ENCODE peak calls at places on chromosomes 13 and 19, in seven cellular contexts. P is pancreas; X is aorta; J is right lobe of liver; N is CD4-positive, CD25-positive, alpha-beta regulatory T cell; H is psoas muscle; D is GM12878. M is an unnamed sample.

GRCh38 chr19:639251-640155 is at the start of gene FGF22:
- ATAC-seq in P (peak; percentile 93), X (peak; percentile 94), J (peak; percentile 97), N (peak; percentile 95), H (peak; percentile 96), D (peak; percentile 91), M (peak; percentile 95)

GRCh38 chr19:3984584-3984907 is 717 bp downstream of the EEF2 start:
- ATAC-seq in P (peak; percentile 1), X (no peak), J (peak; percentile 0), N (no peak), H (peak; percentile 19), D (no peak), M (peak; percentile 4)

GRCh38 chr19:6822311-6822670 is 49.8 kb downstream of the VAV1 start:
- ATAC-seq in P (no peak), X (no peak), J (no peak), N (no peak), H (no peak), D (no peak), M (no peak)

GRCh38 chr13:30743319-30744055 is 8.1 kb downstream of the ALOX5AP start:
- ATAC-seq in P (no peak), X (peak; percentile 75), J (no peak), N (no peak), H (peak; percentile 65), D (peak; percentile 1), M (peak; percentile 80)

GRCh38 chr19:57191141-57192063 is at the start of gene ZNF264:
- ATAC-seq in P (peak; percentile 99), X (peak; percentile 95), J (peak; percentile 99), N (peak; percentile 98), H (peak; percentile 99), D (peak; percentile 99), M (peak; percentile 94)

GRCh38 chr19:3386447-3387234 is 20.3 kb downstream of the NFIC start:
- ATAC-seq in P (no peak), X (peak; percentile 6), J (peak; percentile 7), N (no peak), H (peak; percentile 35), D (no peak), M (no peak)

GRCh38 chr19:17323973-17324327 is 10.7 kb downstream of the ANO8 start:
- ATAC-seq in P (no peak), X (no peak), J (peak; percentile 5), N (peak; percentile 34), H (no peak), D (peak; percentile 72), M (no peak)

GRCh38 chr13:50793026-50793425 is 50.5 kb downstream of the DLEU7 start:
- ATAC-seq in P (no peak), X (no peak), J (no peak), N (no peak), H (no peak), D (no peak), M (no peak)

GRCh38 chr13:31129419-31129818 is 32.3 kb downstream of the HSPH1 start:
- ATAC-seq in P (no peak), X (no peak), J (no peak), N (no peak), H (no peak), D (no peak), M (no peak)

GRCh38 chr19:23273022-23273593 is 22.9 kb upstream of the ZNF724 start:
- ATAC-seq in P (peak; percentile 8), X (no peak), J (peak; percentile 12), N (no peak), H (no peak), D (peak; percentile 24), M (no peak)

GRCh38 chr19:17450264-17451075 is 2.0 kb upstream of the TMEM221 start:
- ATAC-seq in P (no peak), X (no peak), J (no peak), N (peak; percentile 63), H (no peak), D (peak; percentile 64), M (no peak)

GRCh38 chr13:25738342-25738771 is 313.5 kb downstream of the SHISA2 start:
- ATAC-seq in P (no peak), X (no peak), J (peak; percentile 31), N (no peak), H (no peak), D (no peak), M (no peak)

GRCh38 chr19:33332248-33332647 is 29.9 kb upstream of the CEBPA start:
- ATAC-seq in P (no peak), X (no peak), J (peak; percentile 24), N (no peak), H (no peak), D (no peak), M (no peak)

GRCh38 chr19:35975608-35976214 is 19.3 kb upstream of the SDHAF1 start:
- ATAC-seq in P (no peak), X (no peak), J (no peak), N (no peak), H (no peak), D (no peak), M (no peak)

GRCh38 chr19:33052352-33052972 is 12.2 kb downstream of the RHPN2 start:
- ATAC-seq in P (peak; percentile 43), X (no peak), J (peak; percentile 79), N (no peak), H (no peak), D (no peak), M (peak; percentile 39)

GRCh38 chr13:91546865-91547264 is 148.4 kb downstream of the GPC5 start:
- ATAC-seq in P (no peak), X (no peak), J (no peak), N (no peak), H (no peak), D (peak; percentile 45), M (no peak)

GRCh38 chr13:87671824-87672603 is 843 bp downstream of the SLITRK5 start:
- ATAC-seq in P (peak; percentile 46), X (peak; percentile 28), J (peak; percentile 6), N (no peak), H (no peak), D (no peak), M (no peak)

GRCh38 chr19:2540646-2541454 is 64.9 kb downstream of the GADD45B start:
- ATAC-seq in P (peak; percentile 44), X (peak; percentile 77), J (peak; percentile 83), N (no peak), H (peak; percentile 81), D (no peak), M (peak; percentile 84)

GRCh38 chr13:42275506-42275905 is 3.6 kb downstream of the AKAP11 start:
- ATAC-seq in P (no peak), X (no peak), J (no peak), N (no peak), H (no peak), D (peak; percentile 1), M (no peak)

GRCh38 chr13:26810095-26810494 is 49.5 kb upstream of the GPR12 start:
- ATAC-seq in P (no peak), X (no peak), J (no peak), N (no peak), H (no peak), D (no peak), M (no peak)

GRCh38 chr19:9323557-9323918 is 441 bp upstream of the ZNF559 start:
- ATAC-seq in P (peak; percentile 59), X (peak; percentile 89), J (peak; percentile 75), N (peak; percentile 17), H (peak; percentile 81), D (peak; percentile 64), M (peak; percentile 67)

GRCh38 chr19:38134538-38135149 is 89.4 kb downstream of the DPF1 start:
- ATAC-seq in P (no peak), X (no peak), J (no peak), N (no peak), H (peak; percentile 72), D (peak; percentile 56), M (no peak)

GRCh38 chr19:8135946-8136618 is 13.3 kb downstream of the FBN3 start:
- ATAC-seq in P (no peak), X (no peak), J (no peak), N (no peak), H (no peak), D (no peak), M (no peak)

GRCh38 chr19:4832776-4833175 is 1.3 kb upstream of the TICAM1 start:
- ATAC-seq in P (no peak), X (no peak), J (no peak), N (no peak), H (no peak), D (no peak), M (no peak)

GRCh38 chr19:50362656-50363424 is 2.6 kb downstream of the NAPSA start:
- ATAC-seq in P (no peak), X (no peak), J (no peak), N (no peak), H (no peak), D (no peak), M (no peak)

GRCh38 chr13:21971662-21972635 is 301.1 kb downstream of the FGF9 start:
- ATAC-seq in P (no peak), X (no peak), J (no peak), N (no peak), H (no peak), D (no peak), M (peak; percentile 71)

GRCh38 chr19:11767633-11768133 is 883 bp downstream of the ZNF441 start:
- ATAC-seq in P (peak; percentile 60), X (peak; percentile 34), J (peak; percentile 69), N (no peak), H (peak; percentile 38), D (peak; percentile 77), M (no peak)

GRCh38 chr13:20090349-20090748 is 70.5 kb downstream of the GJA3 start:
- ATAC-seq in P (no peak), X (no peak), J (peak; percentile 36), N (no peak), H (peak; percentile 49), D (no peak), M (no peak)

GRCh38 chr13:75481176-75482069 is 546 bp downstream of the TBC1D4 start:
- ATAC-seq in P (peak; percentile 46), X (peak; percentile 64), J (peak; percentile 50), N (peak; percentile 37), H (peak; percentile 57), D (peak; percentile 54), M (peak; percentile 28)
- H3K4me1 ChIP-seq in P (no peaks in the 10 kb centered on the region), X (no peaks in the 10 kb centered on the region), J (no peaks in the 10 kb centered on the region), N (peaks cover 15% of the 10 kb centered on the region), H (peaks cover 37% of the 10 kb centered on the region), D (peaks cover 10% of the 10 kb centered on the region), M (peaks cover 3% of the 10 kb centered on the region)

GRCh38 chr13:113889467-113889866 is 25.6 kb upstream of the GAS6 start:
- ATAC-seq in P (no peak), X (no peak), J (no peak), N (no peak), H (no peak), D (no peak), M (no peak)
- H3K27ac ChIP-seq in P (no peak overlapping the region), X (no peak overlapping the region), J (no peak overlapping the region), N (no peak overlapping the region), H (no peak overlapping the region), D (no peak overlapping the region), M (no peak overlapping the region)

GRCh38 chr13:36362251-36362650 is 16.1 kb upstream of the SPART start:
- ATAC-seq in P (no peak), X (peak; percentile 64), J (no peak), N (no peak), H (peak; percentile 58), D (peak; percentile 73), M (peak; percentile 74)
- H3K4me3 ChIP-seq in P (no peak overlapping the region), X (no peak overlapping the region), J (no peak overlapping the region), N (no peak overlapping the region), H (no peak overlapping the region), D (no peak overlapping the region), M (no peak overlapping the region)

DNA sequence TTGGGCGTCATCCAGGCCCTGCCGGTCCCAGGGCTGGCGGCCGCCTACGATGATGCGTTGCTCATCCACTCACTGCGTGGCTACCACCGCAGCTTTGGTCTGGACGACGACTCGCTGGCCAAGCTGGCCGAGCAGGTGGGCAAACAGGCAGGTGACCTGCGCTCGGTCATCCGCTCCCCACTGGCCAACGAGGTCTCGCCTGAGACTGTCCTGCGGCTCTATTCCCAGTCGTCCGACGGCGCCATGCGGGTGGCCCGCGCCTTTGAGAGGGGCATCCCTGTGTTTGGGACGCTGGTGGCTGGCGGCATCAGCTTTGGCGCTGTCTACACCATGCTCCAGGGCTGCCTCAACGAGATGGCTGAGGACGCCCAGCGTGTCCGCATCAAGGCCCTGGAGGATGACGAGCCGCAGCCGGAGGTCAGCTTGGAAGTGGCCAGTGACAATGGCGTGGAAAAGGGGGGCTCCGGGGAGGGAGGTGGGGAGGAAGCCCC is 3.5 kb downstream of the IRGC start:
- ATAC-seq in P (no peak), X (no peak), J (no peak), N (no peak), H (no peak), D (no peak), M (no peak)
- H3K4me1 ChIP-seq in P (no peaks in the 10 kb centered on the region), X (no peaks in the 10 kb centered on the region), J (no peaks in the 10 kb centered on the region), N (no peaks in the 10 kb centered on the region), H (no peaks in the 10 kb centered on the region), D (peaks cover 3% of the 10 kb centered on the region), M (no peaks in the 10 kb centered on the region)

M was measured in gastroesophageal sphincter.